ENCODE peak calls at places on chromosome 6, in ten cellular contexts. D is EL; B is germinal center; W is NCI-H748 treated with DMSO at 0.1 percent for 48 hours; P is stimulated activated CD4-positive, alpha-beta T cell treated with anti-CD3 and anti-CD28 coated beads, Interleukin-1b, Interleukin-23, amount 100 ng/mL, for 24 hours; K is activated CD8-positive, alpha-beta memory T cell treated with anti-CD3 and anti-CD28 coated beads, Interleukin-2, amount 10 ng/mL, durations not matched to agents 7 days and 5 days; V is stromal cell of bone marrow; S is ovary; H is thoracic aorta; U is posterior cingulate gyrus. Y is an unnamed sample.
A peak's percentile ranks its signal among the peaks of the same experiment; 100 is the strongest.

GRCh38 chr6:84554069-84554468 is 210.3 kb downstream of the TBX18 start:
- DNase-seq in D (peak; percentile 28), B (no peak), W (no peak), P (no peak), K (no peak), V (peak; percentile 80), S (no peak), H (no peak), U (no peak), Y (no peak)

GRCh38 chr6:136226027-136226673 is 24.0 kb downstream of the MTFR2 start:
- DNase-seq in D (peak; percentile 68), B (peak; percentile 69), W (peak; percentile 74), P (no peak), K (peak; percentile 61), V (no peak), S (peak; percentile 41), H (no peak), U (peak; percentile 60), Y (peak; percentile 18)

GRCh38 chr6:16243055-16243454 is 4.7 kb downstream of the GMPR start:
- DNase-seq in D (peak; percentile 82), B (no peak), W (no peak), P (no peak), K (no peak), V (peak; percentile 91), S (no peak), H (no peak), U (no peak), Y (no peak)

GRCh38 chr6:44169154-44169553 is 10.5 kb downstream of the CAPN11 start:
- DNase-seq in D (no peak), B (no peak), W (no peak), P (no peak), K (no peak), V (no peak), S (no peak), H (no peak), U (no peak), Y (no peak)

GRCh38 chr6:167731731-167732422 is 94.8 kb upstream of the AFDN start:
- DNase-seq in D (no peak), B (no peak), W (no peak), P (no peak), K (no peak), V (no peak), S (no peak), H (no peak), U (peak; percentile 25), Y (no peak)

GRCh38 chr6:136647363-136647763 is 97.1 kb upstream of the MAP7 start:
- DNase-seq in D (peak; percentile 69), B (peak; percentile 3), W (no peak), P (no peak), K (peak; percentile 77), V (peak; percentile 57), S (peak; percentile 43), H (no peak), U (no peak), Y (no peak)

GRCh38 chr6:21595265-21595950 is 1.9 kb downstream of the SOX4 start:
- DNase-seq in D (peak; percentile 42), B (peak; percentile 49), W (no peak), P (no peak), K (no peak), V (no peak), S (peak; percentile 51), H (no peak), U (peak; percentile 9), Y (no peak)

GRCh38 chr6:15252205-15252604 is 6.3 kb downstream of the JARID2 start:
- DNase-seq in D (no peak), B (no peak), W (no peak), P (no peak), K (no peak), V (no peak), S (no peak), H (no peak), U (no peak), Y (no peak)

GRCh38 chr6:14975124-14975815 is 270.6 kb upstream of the JARID2 start:
- DNase-seq in D (peak; percentile 26), B (no peak), W (no peak), P (no peak), K (no peak), V (no peak), S (no peak), H (no peak), U (no peak), Y (no peak)

GRCh38 chr6:68653706-68654089 is 18.6 kb downstream of the ADGRB3 start:
- DNase-seq in D (no peak), B (no peak), W (no peak), P (no peak), K (no peak), V (no peak), S (no peak), H (no peak), U (no peak), Y (no peak)

GRCh38 chr6:683742-684440 is 9.0 kb downstream of the EXOC2 start:
- DNase-seq in D (peak; percentile 83), B (no peak), W (peak; percentile 36), P (no peak), K (no peak), V (peak; percentile 29), S (no peak), H (no peak), U (no peak), Y (no peak)

GRCh38 chr6:163181666-163182180 is 232.8 kb upstream of the QKI start:
- DNase-seq in D (no peak), B (no peak), W (no peak), P (no peak), K (no peak), V (no peak), S (no peak), H (no peak), U (no peak), Y (no peak)

GRCh38 chr6:19988555-19988954 is 151.4 kb downstream of the ID4 start:
- DNase-seq in D (peak; percentile 17), B (no peak), W (no peak), P (no peak), K (no peak), V (peak; percentile 2), S (no peak), H (no peak), U (no peak), Y (no peak)

GRCh38 chr6:90413867-90414266 is 117.2 kb upstream of the BACH2 start:
- DNase-seq in D (peak; percentile 21), B (peak; percentile 84), W (peak; percentile 64), P (peak; percentile 46), K (peak; percentile 93), V (no peak), S (peak; percentile 71), H (no peak), U (peak; percentile 42), Y (no peak)

GRCh38 chr6:71181565-71181964 is 107.0 kb upstream of the OGFRL1 start:
- DNase-seq in D (peak; percentile 94), B (no peak), W (no peak), P (no peak), K (no peak), V (no peak), S (no peak), H (no peak), U (no peak), Y (no peak)

GRCh38 chr6:43717822-43718221 is 30.2 kb upstream of the MRPS18A start:
- DNase-seq in D (no peak), B (no peak), W (no peak), P (no peak), K (no peak), V (no peak), S (peak; percentile 27), H (no peak), U (no peak), Y (no peak)

GRCh38 chr6:25442898-25443297 is 163.7 kb downstream of the CARMIL1 start:
- DNase-seq in D (no peak), B (no peak), W (no peak), P (no peak), K (no peak), V (no peak), S (no peak), H (no peak), U (no peak), Y (no peak)

GRCh38 chr6:42756713-42757112 is 10.8 kb upstream of the TBCC start:
- DNase-seq in D (no peak), B (no peak), W (no peak), P (no peak), K (no peak), V (no peak), S (no peak), H (no peak), U (no peak), Y (no peak)

GRCh38 chr6:54525731-54526130 is 217.5 kb downstream of the TINAG start:
- DNase-seq in D (peak; percentile 70), B (no peak), W (no peak), P (no peak), K (no peak), V (peak; percentile 13), S (no peak), H (no peak), U (no peak), Y (no peak)

Y was measured in GM19239.